ENCODE peak calls at places on chromosomes 11 and 22, in five cellular contexts. E, A, Z, S and K are unnamed samples.

GRCh38 chr11:18013790-18014507 is 1.1 kb upstream of the SERGEF start:
- DNase-seq in E (peak; percentile 3), A (no peak), Z (no peak), S (peak; percentile 12), K (peak; percentile 8)

GRCh38 chr11:22690891-22691290 is 24.5 kb downstream of the GAS2 start:
- DNase-seq in E (no peak), A (no peak), Z (no peak), S (no peak), K (peak; percentile 13)

GRCh38 chr22:23675502-23676415 is 15.1 kb upstream of the RGL4 start:
- DNase-seq in E (no peak), A (no peak), Z (peak; percentile 37), S (peak; percentile 16), K (no peak)

GRCh38 chr11:69157822-69158231 is 2.1 kb downstream of the SMIM38 start:
- DNase-seq in E (no peak), A (no peak), Z (no peak), S (no peak), K (no peak)

GRCh38 chr22:23670378-23671295 is 20.2 kb upstream of the RGL4 start:
- DNase-seq in E (no peak), A (no peak), Z (no peak), S (no peak), K (no peak)

GRCh38 chr22:36022162-36022561 is 6.5 kb downstream of the RBFOX2 start:
- DNase-seq in E (no peak), A (no peak), Z (no peak), S (peak; percentile 80), K (peak; percentile 67)

GRCh38 chr11:77039491-77040400 is 5.5 kb downstream of the B3GNT6 start:
- DNase-seq in E (no peak), A (no peak), Z (peak; percentile 28), S (peak; percentile 65), K (peak; percentile 33)

GRCh38 chr22:20805972-20806471 is 32.1 kb downstream of the SERPIND1 start:
- DNase-seq in E (no peak), A (no peak), Z (no peak), S (peak; percentile 47), K (no peak)

GRCh38 chr11:116168459-116168787 is 604.4 kb downstream of the BUD13 start:
- DNase-seq in E (no peak), A (no peak), Z (no peak), S (no peak), K (no peak)

GRCh38 chr11:73784080-73784634 is 3.5 kb upstream of the MRPL48 start:
- DNase-seq in E (peak; percentile 47), A (no peak), Z (no peak), S (peak; percentile 33), K (no peak)

DNA sequence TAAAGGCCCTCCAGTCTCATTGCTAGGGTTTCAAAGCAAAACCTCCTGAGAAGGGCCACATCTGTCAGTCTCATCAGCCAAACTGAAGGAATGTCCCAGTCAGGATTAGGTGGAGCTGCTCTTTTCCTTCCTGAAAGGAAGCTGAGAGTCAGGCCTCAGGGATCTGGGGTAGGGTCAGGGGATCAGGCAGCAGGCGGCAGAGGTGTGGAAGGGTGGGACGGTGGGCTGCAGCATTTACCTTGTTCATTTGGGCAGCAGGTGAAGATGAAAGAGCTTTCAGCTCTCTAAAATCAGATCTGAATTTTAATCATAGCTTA is 17.8 kb downstream of the CD82 start:
- DNase-seq in E (no peak), A (no peak), Z (no peak), S (no peak), K (no peak)
- H3K4me3 ChIP-seq in E (no peak overlapping the region), A (no peak overlapping the region), Z (no peak overlapping the region), S (no peak overlapping the region), K (no peak overlapping the region)

GRCh38 chr11:95968585-95968984 is 44.7 kb upstream of the MTMR2 start:
- DNase-seq in E (no peak), A (no peak), Z (no peak), S (peak; percentile 41), K (peak; percentile 24)
- TF ChIP-seq CTCF in E (peak; percentile 56), A (no peak), Z (peak; percentile 14), S (peak; percentile 58), K (peak; percentile 40)

GRCh38 chr11:74819400-74819799 is 70.8 kb downstream of the RNF169 start:
- DNase-seq in E (no peak), A (no peak), Z (no peak), S (peak; percentile 68), K (no peak)
- H3K4me3 ChIP-seq in E (no peak overlapping the region), A (no peak overlapping the region), Z (no peak overlapping the region), S (no peak overlapping the region), K (no peak overlapping the region)

DNA sequence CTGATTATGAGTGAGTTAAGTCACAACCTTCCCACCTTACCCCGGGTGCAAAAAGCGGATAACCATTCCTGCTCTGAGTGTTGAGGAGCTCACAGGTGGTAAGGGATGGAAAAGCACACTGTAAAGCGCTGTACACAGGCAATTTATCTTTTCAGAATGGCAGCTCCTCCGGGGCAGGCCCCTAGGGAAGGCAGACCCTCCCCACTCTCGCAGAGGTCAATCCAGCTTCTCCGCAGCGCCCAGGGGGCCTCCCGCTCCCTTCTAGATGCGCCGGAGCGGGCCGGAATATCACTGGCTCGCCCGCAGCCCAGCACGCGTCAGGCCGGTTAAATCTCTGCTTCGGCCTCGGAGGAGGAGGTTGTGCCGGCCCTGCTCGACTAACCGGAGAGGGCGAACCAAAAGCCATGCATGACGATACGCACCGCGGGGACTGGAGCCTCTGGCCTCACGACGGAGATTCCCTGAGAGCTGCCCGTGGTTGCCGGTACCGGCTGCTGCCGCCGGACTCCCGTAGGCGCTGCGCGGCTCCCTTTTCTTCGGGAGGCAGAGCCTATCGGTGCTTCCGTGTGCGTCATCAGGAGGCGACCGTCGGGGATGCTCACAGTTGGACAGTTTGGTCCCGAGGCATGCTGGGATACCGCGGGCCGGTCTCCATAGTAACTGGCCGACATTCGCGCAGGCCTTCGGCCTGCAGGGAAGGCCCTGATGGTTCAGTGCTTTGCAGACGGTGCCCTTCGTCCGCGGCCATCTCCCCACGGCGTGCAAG is at the start of gene BRMS1:
- DNase-seq in E (peak; percentile 94), A (peak; percentile 96), Z (peak; percentile 98), S (peak; percentile 98), K (peak; percentile 97)
- TF ChIP-seq CTCF in E (no peak), A (no peak), Z (peak; percentile 24), S (peak; percentile 24), K (no peak)

DNA sequence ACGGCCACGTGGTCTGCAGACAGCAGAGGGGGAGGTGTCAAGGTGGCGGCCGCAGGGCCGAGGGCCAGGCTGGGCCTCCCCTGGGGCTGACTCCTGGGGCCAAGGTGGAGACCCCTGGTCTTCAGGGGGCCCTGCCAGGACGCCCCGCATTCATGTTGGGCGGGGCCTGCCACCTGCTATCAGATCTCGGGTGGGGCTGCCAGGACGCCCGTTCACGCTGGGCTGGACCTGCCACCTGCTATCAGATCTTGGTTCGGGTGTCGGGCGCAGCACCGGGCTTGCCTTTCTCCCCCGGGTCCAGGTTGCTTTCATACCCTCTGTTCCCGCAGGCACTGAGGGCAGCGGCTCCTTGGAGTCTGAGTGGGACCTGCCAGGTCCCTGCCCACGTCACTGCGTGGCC is 16.1 kb upstream of the MAPK11 start:
- DNase-seq in E (no peak), A (no peak), Z (no peak), S (no peak), K (no peak)
- H3K4me3 ChIP-seq in E (no peak overlapping the region), A (no peak overlapping the region), Z (no peak overlapping the region), S (no peak overlapping the region), K (no peak overlapping the region)

GRCh38 chr22:26485013-26485412 is 1.3 kb downstream of the SRRD start:
- DNase-seq in E (no peak), A (no peak), Z (no peak), S (no peak), K (no peak)

GRCh38 chr22:26484360-26484706 is 656 bp downstream of the SRRD start:
- DNase-seq in E (no peak), A (no peak), Z (no peak), S (peak; percentile 15), K (no peak)

GRCh38 chr22:26483043-26483438 is 542 bp downstream of the HPS4 start:
- DNase-seq in E (no peak), A (no peak), Z (no peak), S (no peak), K (no peak)

GRCh38 chr22:26482171-26482570 is 1.4 kb downstream of the HPS4 start:
- DNase-seq in E (no peak), A (no peak), Z (no peak), S (no peak), K (no peak)

DNA sequence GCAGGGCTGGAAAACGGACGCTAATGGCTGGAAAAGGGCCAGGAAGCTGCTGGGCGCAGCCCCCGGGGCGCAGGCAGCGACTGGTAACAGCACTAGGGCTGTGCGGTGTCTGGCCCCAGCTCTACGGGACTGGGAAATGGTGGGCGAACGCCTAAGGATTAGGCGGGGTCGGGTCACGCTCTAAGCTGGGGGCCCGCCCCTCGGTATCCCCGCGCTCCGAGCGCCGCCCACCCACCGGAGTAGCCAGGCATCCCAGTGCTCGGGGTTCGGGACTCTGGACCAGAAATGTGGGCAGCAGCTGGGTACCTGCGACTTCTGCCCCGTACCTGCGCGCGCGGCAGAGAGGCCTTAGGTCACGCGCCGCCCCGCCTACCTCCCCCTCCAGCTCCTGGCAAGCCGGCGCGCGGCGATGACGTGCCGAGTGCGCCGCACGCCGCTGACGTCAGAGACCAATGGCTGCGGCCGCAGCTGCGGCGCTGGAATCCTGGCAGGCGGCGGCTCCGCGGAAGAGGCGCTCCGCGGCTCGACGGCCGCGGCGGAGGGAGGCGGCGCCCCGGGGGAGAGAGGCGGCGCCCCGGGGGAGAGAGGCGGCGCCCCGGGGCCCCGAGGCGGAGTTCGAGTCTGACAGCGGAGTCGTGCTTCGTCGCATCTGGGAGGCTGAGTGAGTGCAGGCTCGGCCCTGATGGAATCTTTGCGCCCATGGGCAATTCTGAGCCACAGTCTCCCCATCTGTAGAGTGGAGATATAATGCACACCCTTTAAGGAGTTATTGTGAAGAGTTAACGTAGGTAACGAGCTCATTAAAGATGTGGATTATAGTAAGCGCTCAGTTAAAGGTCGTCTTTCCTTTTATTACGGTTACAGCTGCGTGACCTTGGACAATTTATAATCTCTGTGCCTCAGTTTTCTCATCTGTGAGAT is at the start of the genes HPS4 and SRRD:
- DNase-seq in E (peak; percentile 79), A (peak; percentile 86), Z (peak; percentile 91), S (peak; percentile 91), K (peak; percentile 91)
- TF ChIP-seq CTCF in E (no peak), A (no peak), Z (no peak), S (no peak), K (no peak)

GRCh38 chr11:27453701-27454100 is 18.9 kb downstream of the LGR4 start:
- DNase-seq in E (no peak), A (no peak), Z (no peak), S (no peak), K (no peak)

GRCh38 chr11:27458182-27458581 is 14.4 kb downstream of the LGR4 start:
- DNase-seq in E (no peak), A (no peak), Z (no peak), S (no peak), K (no peak)

GRCh38 chr11:27455667-27456066 is 16.9 kb downstream of the LGR4 start:
- DNase-seq in E (no peak), A (no peak), Z (no peak), S (no peak), K (no peak)

GRCh38 chr11:27456802-27457329 is 15.7 kb downstream of the LGR4 start:
- DNase-seq in E (no peak), A (no peak), Z (no peak), S (no peak), K (no peak)

DNA sequence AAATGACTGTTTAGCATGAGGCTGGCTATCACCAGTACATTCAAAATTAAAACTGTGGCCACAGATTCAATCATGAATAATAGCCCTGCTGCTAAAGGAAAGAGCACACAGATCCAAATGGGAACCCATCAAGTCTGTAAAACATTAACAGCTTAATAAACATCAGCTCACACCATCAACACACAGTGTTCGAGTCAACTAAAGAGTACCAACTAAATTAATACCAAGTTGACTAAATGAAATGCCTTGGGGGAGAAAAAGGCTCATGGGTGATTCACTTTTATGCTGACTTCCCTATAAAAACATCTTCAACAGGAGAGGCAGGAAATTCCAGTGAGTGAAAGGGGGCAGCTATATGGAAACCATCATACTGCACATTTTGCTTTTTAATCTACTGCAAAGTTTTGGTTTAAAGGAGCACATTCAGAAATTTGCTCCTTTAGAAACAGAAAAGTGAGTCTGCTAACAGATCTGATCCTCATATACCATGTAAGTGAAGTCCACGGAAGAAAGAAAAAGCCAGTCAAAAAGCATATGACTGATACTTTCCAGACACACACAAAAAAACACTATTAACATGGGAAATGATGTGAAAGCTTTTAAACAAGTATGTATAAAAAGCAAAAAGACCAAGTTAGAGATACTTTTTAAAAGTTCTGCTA is 16.3 kb downstream of the LGR4 start:
- DNase-seq in E (no peak), A (no peak), Z (no peak), S (peak; percentile 45), K (peak; percentile 65)
- H3K4me3 ChIP-seq in E (no peak overlapping the region), A (no peak overlapping the region), Z (no peak overlapping the region), S (no peak overlapping the region), K (no peak overlapping the region)